ENCODE peak calls at places on chromosomes 1 and 21, in five cellular contexts. A is GM12891, X is K562, N is GM12878, D is H1. U is an unnamed sample.

GRCh38 chr1:32376199-32376598 is 13.9 kb downstream of the TSSK3 start:
- DNase-seq in N (no peak), X (no peak), A (no peak), D (no peak), U (no peak)

GRCh38 chr1:159436469-159436868 is 3.1 kb upstream of the OR10J1 start:
- DNase-seq in D (no peak), N (no peak), X (no peak), A (no peak), U (no peak)

GRCh38 chr1:25700124-25700523 is 83.5 kb downstream of the MAN1C1 start:
- DNase-seq in N (no peak), X (no peak), A (no peak), D (no peak), U (no peak)

GRCh38 chr1:240031009-240031408 is 60.7 kb upstream of the FMN2 start:
- DNase-seq in A (no peak), N (no peak), X (no peak), D (no peak), U (no peak)

GRCh38 chr1:8425150-8425780 is 107.4 kb downstream of the SLC45A1 start:
- DNase-seq in A (no peak), N (no peak), D (no peak), X (no peak), U (no peak)

GRCh38 chr1:188700116-188700515 is 1777.5 kb downstream of the BRINP3 start:
- DNase-seq in N (no peak), D (no peak), A (no peak), X (no peak), U (no peak)

GRCh38 chr1:160210563-160210962 is 5.4 kb downstream of the PEA15 start:
- DNase-seq in X (no peak), A (no peak), D (no peak), N (no peak), U (no peak)

GRCh38 chr1:38046333-38046883 is at the start of gene POU3F1:
- DNase-seq in A (no peak), X (peak; percentile 70), D (no peak), N (no peak), U (no peak)

GRCh38 chr1:245591346-245592082 is 436.7 kb downstream of the KIF26B start:
- DNase-seq in A (no peak), D (no peak), X (no peak), N (no peak), U (no peak)

GRCh38 chr1:30512253-30512921 is 211.0 kb downstream of the MATN1 start:
- DNase-seq in A (no peak), X (no peak), D (peak; percentile 52), N (no peak), U (no peak)

GRCh38 chr1:19366599-19367315 is 54.6 kb downstream of the SLC66A1 start:
- DNase-seq in N (no peak), A (no peak), D (no peak), X (no peak), U (no peak)

GRCh38 chr1:199243423-199244061 is 604.7 kb downstream of the PTPRC start:
- DNase-seq in A (peak; percentile 25), N (peak; percentile 67), D (peak; percentile 90), X (no peak), U (peak; percentile 5)

GRCh38 chr1:20194224-20194623 is 7.9 kb upstream of the PLA2G2C start:
- DNase-seq in X (no peak), A (no peak), D (no peak), N (no peak), U (no peak)

GRCh38 chr1:160862151-160863061 is at the start of gene CD244:
- DNase-seq in X (no peak), N (peak; percentile 71), D (no peak), A (no peak), U (no peak)

GRCh38 chr1:36150296-36151132 is 1.2 kb upstream of the TRAPPC3 start:
- DNase-seq in X (peak; percentile 85), N (no peak), D (peak; percentile 81), A (peak; percentile 58), U (peak; percentile 63)

GRCh38 chr1:41714613-41715389 is 203.9 kb downstream of the HIVEP3 start:
- DNase-seq in N (no peak), A (no peak), D (no peak), X (no peak), U (no peak)

GRCh38 chr1:8742022-8742924 is 75.2 kb downstream of the RERE start:
- DNase-seq in D (no peak), N (no peak), A (no peak), X (no peak), U (no peak)

GRCh38 chr1:103461171-103462105 is 64.1 kb upstream of the RNPC3 start:
- DNase-seq in X (peak; percentile 8), N (no peak), A (peak; percentile 5), D (no peak), U (no peak)

GRCh38 chr1:88016947-88017346 is 667.1 kb upstream of the PKN2 start:
- DNase-seq in A (no peak), X (no peak), N (no peak), D (no peak), U (no peak)

GRCh38 chr1:107326823-107327445 is 186.1 kb downstream of the NTNG1 start:
- DNase-seq in X (no peak), A (no peak), D (no peak), N (no peak), U (no peak)

GRCh38 chr1:145846191-145846590 is 761 bp downstream of the NUDT17 start:
- DNase-seq in N (no peak), D (peak; percentile 74), A (peak; percentile 66), X (peak; percentile 69), U (peak; percentile 62)

GRCh38 chr21:16476056-16476850 is 746.5 kb downstream of the USP25 start:
- DNase-seq in X (no peak), A (no peak), N (no peak), D (no peak), U (no peak)

GRCh38 chr1:233240839-233241682 is 54.5 kb downstream of the PCNX2 start:
- DNase-seq in N (no peak), D (no peak), A (peak; percentile 11), X (peak; percentile 40), U (no peak)

GRCh38 chr1:11301593-11301992 is 28.6 kb downstream of the UBIAD1 start:
- DNase-seq in A (no peak), N (no peak), D (no peak), X (no peak), U (no peak)

GRCh38 chr1:27660300-27660837 is 11.6 kb downstream of the IFI6 start:
- DNase-seq in X (peak; percentile 35), A (no peak), D (no peak), N (no peak), U (no peak)

GRCh38 chr1:27661412-27662075 is 10.4 kb downstream of the IFI6 start:
- DNase-seq in D (no peak), X (no peak), A (no peak), N (no peak), U (no peak)

GRCh38 chr1:27658951-27659496 is 13.0 kb downstream of the IFI6 start:
- DNase-seq in D (peak; percentile 64), N (peak; percentile 62), A (no peak), X (no peak), U (peak; percentile 45)

GRCh38 chr1:27656157-27656893 is 15.7 kb downstream of the IFI6 start:
- DNase-seq in N (no peak), D (peak; percentile 77), X (no peak), A (no peak), U (no peak)

DNA sequence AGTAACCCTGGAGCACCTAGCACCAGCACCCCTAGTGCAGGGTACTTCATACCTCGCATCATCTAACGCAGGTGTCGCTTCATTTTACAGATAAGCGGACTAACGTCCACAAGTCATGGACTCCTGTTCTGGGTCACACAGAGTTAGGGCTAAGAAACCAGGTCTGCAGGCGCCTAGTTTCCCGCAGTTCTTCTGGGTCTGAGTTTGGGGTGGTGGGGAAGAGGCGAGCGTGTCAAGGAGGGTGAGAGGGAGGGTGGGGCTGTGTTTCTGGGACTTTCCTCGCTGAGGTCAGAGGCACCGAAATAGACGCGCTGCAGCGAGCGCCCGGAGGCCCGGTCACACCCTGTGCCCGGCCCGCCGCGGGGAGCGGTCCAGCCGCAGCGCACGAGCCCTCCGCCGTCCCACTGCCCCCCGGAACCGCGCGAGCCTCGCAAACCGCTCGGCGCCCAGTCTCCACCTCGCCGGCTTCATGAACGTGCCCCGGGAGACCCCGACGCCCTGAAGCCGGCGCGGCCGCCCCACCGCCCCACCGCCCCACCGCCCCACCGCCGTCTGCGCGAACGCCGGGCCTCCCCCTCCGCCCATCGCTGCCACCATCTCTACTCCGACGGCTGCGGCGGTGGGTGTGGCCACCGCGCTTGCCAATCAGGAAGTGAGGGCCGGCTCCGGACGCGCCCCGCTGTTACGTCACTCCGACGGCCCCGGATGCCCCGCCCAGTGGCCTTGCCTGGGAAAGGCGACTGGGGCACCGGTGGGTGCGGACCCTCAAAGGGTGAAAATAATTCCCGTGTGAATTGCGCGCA is 12.3 kb downstream of the IFI6 start:
- DNase-seq in N (peak; percentile 72), X (peak; percentile 96), D (peak; percentile 97), A (peak; percentile 63), U (peak; percentile 72)
- TF ChIP-seq POLR2A in N (peak; percentile 89), X (peak; percentile 52), D (peak; percentile 39), A (peak; percentile 82), U (peak; percentile 80)

GRCh38 chr1:211415700-211416099 is 76.3 kb downstream of the RD3 start:
- DNase-seq in A (no peak), D (no peak), X (no peak), N (no peak), U (no peak)

GRCh38 chr1:211420845-211421454 is 71.0 kb downstream of the RD3 start:
- DNase-seq in A (no peak), X (no peak), N (no peak), D (no peak), U (no peak)

GRCh38 chr1:211424018-211424417 is 67.9 kb downstream of the RD3 start:
- DNase-seq in X (no peak), N (no peak), D (no peak), A (no peak), U (no peak)

GRCh38 chr1:211420389-211420788 is 71.6 kb downstream of the RD3 start:
- DNase-seq in X (no peak), N (no peak), D (no peak), A (no peak), U (no peak)
- TF ChIP-seq TAF1 in X (no peak), N (no peak), D (no peak), A (no peak), U (no peak)

DNA sequence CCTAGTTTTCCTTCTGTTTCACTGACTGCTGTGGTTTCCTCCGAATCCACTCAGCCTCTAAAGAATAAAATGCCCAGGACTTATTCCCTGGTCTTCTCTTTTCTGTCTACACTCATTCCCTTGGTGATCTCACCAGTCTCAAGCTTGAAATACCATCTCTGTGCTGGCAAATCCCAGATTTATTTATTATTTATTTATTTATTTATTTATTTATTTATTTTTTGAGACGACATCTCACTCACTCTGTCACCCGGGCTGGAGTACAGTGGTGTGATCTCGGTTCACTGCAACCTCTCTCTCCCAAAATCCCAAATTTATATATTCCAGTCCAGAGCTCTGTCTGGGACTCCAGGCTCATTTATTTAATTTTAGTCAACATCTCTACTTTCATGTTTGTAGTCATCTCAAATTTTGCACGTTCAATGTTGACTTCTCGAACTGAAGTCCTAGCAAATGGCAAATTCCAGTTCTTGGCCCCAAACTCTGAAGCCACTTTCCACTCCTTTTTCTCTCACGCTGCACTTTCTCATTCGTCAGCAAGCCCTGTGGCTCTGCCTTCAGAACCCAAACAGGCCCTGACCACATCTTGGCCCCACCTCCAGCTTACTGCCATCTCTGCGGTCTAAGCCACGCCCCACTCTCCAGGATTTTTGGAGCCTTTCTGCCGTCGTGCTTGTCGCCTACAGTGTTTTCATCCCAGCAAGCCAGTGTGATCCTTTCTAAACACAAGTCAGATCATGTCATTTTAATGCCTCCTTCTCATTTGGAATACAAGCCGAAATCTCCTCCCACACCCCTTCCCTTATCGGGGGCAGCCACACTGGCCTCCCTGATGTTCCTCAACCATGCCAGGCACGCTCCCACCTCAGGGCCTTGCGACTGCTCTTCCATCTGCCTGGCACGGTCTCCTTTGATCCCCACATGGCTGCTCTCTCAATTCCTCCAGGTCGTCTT is 14.2 kb upstream of the TENT5B start:
- DNase-seq in X (peak; percentile 91), A (no peak), N (no peak), D (peak; percentile 83), U (no peak)
- TF ChIP-seq POLR2AphosphoS5 in X (peak; percentile 33), A (no peak), N (no peak), D (no peak), U (no peak)

GRCh38 chr1:29230553-29231378 is at the start of gene MECR:
- DNase-seq in D (peak; percentile 100), A (peak; percentile 97), X (peak; percentile 99), N (peak; percentile 82), U (peak; percentile 94)
- TF ChIP-seq POLR2A in D (peak; percentile 90), A (peak; percentile 85), X (peak; percentile 91), N (peak; percentile 93), U (peak; percentile 93)